ENCODE peak calls at places on chromosomes 16 and 17, in seven cellular contexts. K, H, Z, B, J, D and Q are unnamed samples.

GRCh38 chr16:4347010-4347409 is 4.1 kb downstream of the PAM16 start:
- DNase-seq in K (no peak), H (no peak), Z (no peak), B (no peak), J (no peak), D (no peak), Q (no peak)

GRCh38 chr17:29546085-29546484 is 20.8 kb downstream of the ABHD15 start:
- DNase-seq in K (no peak), H (no peak), Z (no peak), B (no peak), J (no peak), D (no peak), Q (no peak)

GRCh38 chr17:59487161-59487873 is 78.1 kb upstream of the DHX40 start:
- DNase-seq in K (no peak), H (no peak), Z (no peak), B (no peak), J (no peak), D (no peak), Q (no peak)

GRCh38 chr17:35866356-35866950 is 2.2 kb downstream of the HEATR9 start:
- DNase-seq in K (no peak), H (no peak), Z (no peak), B (no peak), J (no peak), D (no peak), Q (no peak)

GRCh38 chr17:81959362-81960129 is 1.4 kb downstream of the NOTUM start:
- DNase-seq in K (peak), H (peak), Z (peak), B (peak), J (peak), D (peak), Q (peak)

GRCh38 chr17:44518032-44518431 is 14.8 kb upstream of the GPATCH8 start:
- DNase-seq in K (no peak), H (no peak), Z (no peak), B (no peak), J (no peak), D (no peak), Q (no peak)

GRCh38 chr17:50519141-50519834 is 11.0 kb downstream of the MYCBPAP start:
- DNase-seq in K (no peak), H (no peak), Z (no peak), B (no peak), J (no peak), D (no peak), Q (no peak)

GRCh38 chr16:56513972-56514371 is 5.9 kb downstream of the BBS2 start:
- DNase-seq in K (peak), H (peak), Z (peak), B (peak), J (no peak), D (peak), Q (peak)

GRCh38 chr16:12971216-12971615 is 69.8 kb downstream of the SHISA9 start:
- DNase-seq in K (peak), H (peak), Z (peak), B (no peak), J (peak), D (no peak), Q (no peak)

GRCh38 chr17:14470417-14470816 is 169.5 kb downstream of the HS3ST3B1 start:
- DNase-seq in K (no peak), H (no peak), Z (no peak), B (no peak), J (no peak), D (no peak), Q (no peak)

GRCh38 chr17:81091774-81092517 is 57.0 kb downstream of the BAIAP2 start:
- DNase-seq in K (no peak), H (no peak), Z (no peak), B (no peak), J (no peak), D (no peak), Q (no peak)

GRCh38 chr16:84331998-84332780 is 36.1 kb upstream of the ATP2C2 start:
- DNase-seq in K (peak), H (no peak), Z (no peak), B (no peak), J (no peak), D (no peak), Q (no peak)

GRCh38 chr16:85566502-85567100 is 46.5 kb upstream of the GSE1 start:
- DNase-seq in K (no peak), H (no peak), Z (no peak), B (no peak), J (no peak), D (no peak), Q (no peak)

GRCh38 chr17:38746893-38747384 is 1.2 kb downstream of the PCGF2 start:
- DNase-seq in K (no peak), H (no peak), Z (no peak), B (no peak), J (no peak), D (no peak), Q (no peak)

GRCh38 chr17:10058924-10059683 is 139.3 kb downstream of the GAS7 start:
- DNase-seq in K (no peak), H (no peak), Z (no peak), B (no peak), J (no peak), D (no peak), Q (no peak)

GRCh38 chr17:41813039-41813680 is 356 bp downstream of the FKBP10 start:
- DNase-seq in K (no peak), H (no peak), Z (no peak), B (no peak), J (no peak), D (no peak), Q (no peak)

GRCh38 chr16:3431779-3432219 is 11.5 kb downstream of the ZNF597 start:
- DNase-seq in K (peak), H (no peak), Z (no peak), B (peak), J (peak), D (peak), Q (peak)

GRCh38 chr17:68587026-68587425 is 14.1 kb downstream of the FAM20A start:
- DNase-seq in K (no peak), H (no peak), Z (no peak), B (no peak), J (no peak), D (no peak), Q (no peak)

GRCh38 chr16:9969580-9969979 is 212.6 kb downstream of the GRIN2A start:
- DNase-seq in K (no peak), H (no peak), Z (no peak), B (no peak), J (no peak), D (no peak), Q (no peak)

GRCh38 chr17:39484178-39484577 is 22.9 kb downstream of the CDK12 start:
- DNase-seq in K (no peak), H (no peak), Z (no peak), B (no peak), J (no peak), D (no peak), Q (no peak)

GRCh38 chr17:51799981-51800380 is 358.5 kb downstream of the CA10 start:
- DNase-seq in K (no peak), H (no peak), Z (no peak), B (no peak), J (no peak), D (no peak), Q (no peak)

GRCh38 chr17:18182190-18182977 is 1.2 kb upstream of the ALKBH5 start:
- DNase-seq in K (no peak), H (no peak), Z (no peak), B (no peak), J (no peak), D (no peak), Q (no peak)

GRCh38 chr17:55414983-55415382 is 6.7 kb downstream of the MMD start:
- DNase-seq in K (no peak), H (no peak), Z (no peak), B (no peak), J (no peak), D (no peak), Q (no peak)

GRCh38 chr17:49371178-49371834 is 9.3 kb upstream of the ZNF652 start:
- DNase-seq in K (no peak), H (no peak), Z (no peak), B (no peak), J (no peak), D (no peak), Q (no peak)

GRCh38 chr16:81442220-81442908 is 2.2 kb upstream of the CMIP start:
- DNase-seq in K (no peak), H (no peak), Z (no peak), B (no peak), J (no peak), D (no peak), Q (no peak)

GRCh38 chr17:69223809-69224208 is 4.8 kb downstream of the ABCA10 start:
- DNase-seq in K (peak), H (no peak), Z (no peak), B (no peak), J (no peak), D (no peak), Q (no peak)

GRCh38 chr17:46894476-46895151 is 28.3 kb upstream of the GOSR2 start:
- DNase-seq in K (peak), H (no peak), Z (no peak), B (no peak), J (no peak), D (no peak), Q (no peak)